ENCODE peak calls at places on chromosomes 6 and 20, in six cellular contexts. T is NCI-H2171, P is T-helper 1 cell, K is GDM1, E is HEK293T, N is T-helper 2 cell. L is an unnamed sample.

GRCh38 chr20:19880256-19881079 is 122.4 kb downstream of the RIN2 start:
- DNase-seq in K (no peak), P (no peak), E (no peak), N (no peak), T (no peak), L (no peak)

GRCh38 chr6:163427498-163428254 is 13.2 kb downstream of the QKI start:
- DNase-seq in P (no peak), E (no peak), K (peak; percentile 32), T (no peak), N (no peak), L (no peak)

GRCh38 chr6:20400476-20401402 is 940 bp upstream of the E2F3 start:
- DNase-seq in T (peak; percentile 80), N (peak; percentile 11), E (peak; percentile 67), P (no peak), K (no peak), L (peak; percentile 23)

GRCh38 chr20:39691151-39691862 is 729.2 kb downstream of the DHX35 start:
- DNase-seq in N (no peak), K (no peak), T (no peak), P (no peak), E (no peak), L (no peak)

GRCh38 chr20:20375862-20376261 is 8.0 kb downstream of the INSM1 start:
- DNase-seq in T (peak; percentile 90), P (no peak), E (no peak), N (no peak), K (no peak), L (no peak)

GRCh38 chr6:140572867-140573266 is 1198.4 kb upstream of the CITED2 start:
- DNase-seq in T (no peak), E (no peak), K (no peak), N (no peak), P (no peak), L (no peak)

GRCh38 chr6:110529355-110529754 is 52.9 kb upstream of the SLC22A16 start:
- DNase-seq in T (peak; percentile 19), E (no peak), K (peak; percentile 78), P (no peak), N (no peak), L (no peak)

GRCh38 chr6:1216488-1216974 is 95.4 kb upstream of the FOXQ1 start:
- DNase-seq in E (no peak), N (no peak), P (no peak), K (no peak), T (no peak), L (no peak)

GRCh38 chr6:133062077-133062476 is 179.1 kb upstream of the EYA4 start:
- DNase-seq in N (no peak), T (no peak), K (no peak), P (no peak), E (no peak), L (no peak)

GRCh38 chr20:51767867-51768758 is at the start of gene ATP9A:
- DNase-seq in P (no peak), E (peak; percentile 32), T (no peak), K (no peak), N (no peak), L (no peak)

GRCh38 chr6:47413752-47414516 is 63.7 kb upstream of the CD2AP start:
- DNase-seq in T (peak; percentile 11), P (no peak), E (peak; percentile 60), N (no peak), K (peak; percentile 31), L (no peak)

GRCh38 chr20:6828794-6829423 is 61.4 kb downstream of the BMP2 start:
- DNase-seq in P (no peak), K (peak; percentile 12), N (no peak), E (peak; percentile 56), T (peak; percentile 52), L (no peak)

GRCh38 chr6:76124010-76124409 is 51.5 kb upstream of the IMPG1 start:
- DNase-seq in K (no peak), N (no peak), P (no peak), E (no peak), T (no peak), L (no peak)

GRCh38 chr20:58839991-58840747 is 10.5 kb downstream of the GNAS-AS1 start:
- DNase-seq in P (no peak), N (no peak), T (no peak), K (no peak), E (no peak), L (no peak)

GRCh38 chr6:113954653-113955052 is 16.3 kb downstream of the HDAC2 start:
- DNase-seq in K (no peak), N (no peak), P (no peak), E (no peak), T (no peak), L (no peak)

GRCh38 chr6:165599121-165599520 is 63.9 kb downstream of the PDE10A start:
- DNase-seq in T (no peak), N (no peak), P (no peak), E (no peak), K (no peak), L (no peak)

GRCh38 chr20:4549711-4550259 is 171.9 kb upstream of the PRND start:
- DNase-seq in E (no peak), N (no peak), T (no peak), K (no peak), P (no peak), L (no peak)

GRCh38 chr6:169289671-169290408 is 36.2 kb upstream of the THBS2 start:
- DNase-seq in K (no peak), N (no peak), E (no peak), T (no peak), P (no peak), L (no peak)

GRCh38 chr6:5337573-5337972 is 76.3 kb downstream of the FARS2 start:
- DNase-seq in N (no peak), T (no peak), P (no peak), E (no peak), K (no peak), L (no peak)

GRCh38 chr6:95431637-95432228 is 145.6 kb upstream of the MANEA start:
- DNase-seq in E (peak; percentile 15), P (no peak), T (no peak), N (no peak), K (no peak), L (peak; percentile 10)

GRCh38 chr20:60239981-60240380 is 281.8 kb downstream of the CDH26 start:
- DNase-seq in E (no peak), N (no peak), P (no peak), T (no peak), K (no peak), L (no peak)

GRCh38 chr6:106069478-106069877 is 16.7 kb upstream of the PRDM1 start:
- DNase-seq in E (peak; percentile 50), P (no peak), K (no peak), N (no peak), T (peak; percentile 42), L (no peak)

GRCh38 chr6:10595731-10596664 is 74.8 kb downstream of the GCNT2 start:
- DNase-seq in T (no peak), K (no peak), E (no peak), P (no peak), N (no peak), L (no peak)

GRCh38 chr6:62357826-62358225 is 71.8 kb upstream of the KHDRBS2 start:
- DNase-seq in P (no peak), E (no peak), N (no peak), T (no peak), K (no peak), L (no peak)

GRCh38 chr6:16139541-16139940 is 10.7 kb downstream of the MYLIP start:
- DNase-seq in P (no peak), T (no peak), E (no peak), N (no peak), K (no peak), L (no peak)

GRCh38 chr20:39702716-39703349 is 740.7 kb downstream of the DHX35 start:
- DNase-seq in E (no peak), P (no peak), N (no peak), K (no peak), T (no peak), L (no peak)

GRCh38 chr6:33967966-33968724 is 164.3 kb upstream of the MLN start:
- DNase-seq in N (no peak), P (no peak), E (peak; percentile 50), T (peak; percentile 22), K (no peak), L (no peak)

GRCh38 chr6:51016489-51016888 is 197.8 kb downstream of the TFAP2B start:
- DNase-seq in T (no peak), N (no peak), K (no peak), E (no peak), P (no peak), L (no peak)

GRCh38 chr6:154989457-154989856 is 5.7 kb upstream of the TIAM2 start:
- DNase-seq in P (no peak), N (no peak), E (no peak), K (no peak), T (no peak), L (no peak)

L was measured in effector CD4-positive, alpha-beta T cell.